ENCODE peak calls at places on chromosomes 13 and 19, in four cellular contexts. C is stimulated activated CD8-positive, alpha-beta memory T cell treated with anti-CD3 and anti-CD28 coated beads, Interleukin-12 subunit alpha, Interleukin-12 subunit beta, amount 100 ng/mL, for 4 hours; Q is neural crest cell; F is amniotic stem cell. M is an unnamed sample.

GRCh38 chr19:14116918-14117578 is 514 bp downstream of the PRKACA start:
- DNase-seq in C (no peak), Q (no peak), F (no peak), M (peak; percentile 46)

GRCh38 chr19:16509141-16510061 is 13.2 kb downstream of the C19orf44 start:
- DNase-seq in C (no peak), Q (no peak), F (no peak), M (peak; percentile 77)

GRCh38 chr13:28654276-28654675 is 4.7 kb upstream of the POMP start:
- DNase-seq in C (no peak), Q (no peak), F (no peak), M (no peak)

GRCh38 chr13:41515491-41516139 is 58.3 kb downstream of the RGCC start:
- DNase-seq in C (no peak), Q (no peak), F (no peak), M (no peak)

GRCh38 chr19:9834302-9834725 is 804 bp upstream of the PIN1 start:
- DNase-seq in C (no peak), Q (no peak), F (no peak), M (no peak)

GRCh38 chr13:43822969-43823368 is 36.2 kb upstream of the ENOX1 start:
- DNase-seq in C (no peak), Q (no peak), F (no peak), M (no peak)

GRCh38 chr19:29492761-29493160 is 33.0 kb upstream of the VSTM2B start:
- DNase-seq in C (no peak), Q (no peak), F (no peak), M (no peak)

GRCh38 chr13:28044608-28045007 is 55.8 kb downstream of the FLT3 start:
- DNase-seq in C (no peak), Q (no peak), F (no peak), M (no peak)

GRCh38 chr13:74068471-74068870 is 65.7 kb downstream of the KLF12 start:
- DNase-seq in C (no peak), Q (no peak), F (no peak), M (no peak)

GRCh38 chr19:47819841-47820244 is 1.9 kb upstream of the CRX start:
- DNase-seq in C (no peak), Q (no peak), F (no peak), M (no peak)

GRCh38 chr19:6527893-6528543 is 2.8 kb upstream of the TNFSF9 start:
- DNase-seq in C (no peak), Q (no peak), F (no peak), M (no peak)

GRCh38 chr19:42113641-42114348 is 18.5 kb downstream of the POU2F2 start:
- DNase-seq in C (no peak), Q (no peak), F (peak; percentile 93), M (no peak)

GRCh38 chr13:43516401-43516826 is 270.4 kb downstream of the ENOX1 start:
- DNase-seq in C (no peak), Q (no peak), F (no peak), M (no peak)

GRCh38 chr19:16205205-16206045 is 7.7 kb downstream of the AP1M1 start:
- DNase-seq in C (no peak), Q (no peak), F (no peak), M (no peak)

GRCh38 chr13:49649244-49649962 is 21.1 kb downstream of the ARL11 start:
- DNase-seq in C (no peak), Q (no peak), F (no peak), M (no peak)

GRCh38 chr19:10454267-10454666 is 33.9 kb downstream of the PDE4A start:
- DNase-seq in C (no peak), Q (peak; percentile 40), F (no peak), M (no peak)

GRCh38 chr19:32866564-32867265 is 2.9 kb downstream of the SLC7A9 start:
- DNase-seq in C (no peak), Q (no peak), F (no peak), M (no peak)

GRCh38 chr13:110525328-110526319 is 35.9 kb downstream of the RAB20 start:
- DNase-seq in C (no peak), Q (no peak), F (no peak), M (peak; percentile 84)

GRCh38 chr19:33310606-33311325 is 8.4 kb upstream of the CEBPA start:
- DNase-seq in C (no peak), Q (no peak), F (no peak), M (peak; percentile 94)

GRCh38 chr13:103200118-103200885 is 134.1 kb upstream of the SLC10A2 start:
- DNase-seq in C (no peak), Q (no peak), F (no peak), M (no peak)

GRCh38 chr13:46179576-46180368 is 2.2 kb downstream of the LCP1 start:
- DNase-seq in C (peak; percentile 65), Q (no peak), F (no peak), M (no peak)

GRCh38 chr19:1001538-1002166 is 1.4 kb downstream of the GRIN3B start:
- DNase-seq in C (peak; percentile 49), Q (peak; percentile 73), F (no peak), M (peak; percentile 41)

GRCh38 chr19:41578886-41579285 is 2.9 kb downstream of the CEACAM21 start:
- DNase-seq in C (no peak), Q (no peak), F (no peak), M (no peak)

GRCh38 chr19:29515233-29515619 is 10.6 kb upstream of the VSTM2B start:
- DNase-seq in C (no peak), Q (no peak), F (no peak), M (no peak)

GRCh38 chr13:24178847-24179845 is 18.6 kb downstream of the SPATA13 start:
- DNase-seq in C (no peak), Q (no peak), F (no peak), M (no peak)

GRCh38 chr13:30526612-30527217 is 61.0 kb upstream of the HMGB1 start:
- DNase-seq in C (no peak), Q (peak; percentile 8), F (no peak), M (no peak)

GRCh38 chr13:113863511-113864302 is at the start of gene GAS6:
- DNase-seq in C (no peak), Q (peak; percentile 40), F (no peak), M (peak; percentile 68)

GRCh38 chr13:94829801-94830200 is 117.5 kb upstream of the SOX21 start:
- DNase-seq in C (no peak), Q (no peak), F (no peak), M (no peak)

GRCh38 chr13:40401911-40402776 is 264.3 kb downstream of the FOXO1 start:
- DNase-seq in C (peak; percentile 21), Q (no peak), F (no peak), M (peak; percentile 89)

GRCh38 chr13:27389891-27390290 is 34.5 kb upstream of the GTF3A start:
- DNase-seq in C (no peak), Q (no peak), F (no peak), M (peak; percentile 62)

GRCh38 chr13:64556391-64556790 is 2673.7 kb downstream of the PCDH9 start:
- DNase-seq in C (no peak), Q (no peak), F (no peak), M (no peak)

GRCh38 chr19:45876411-45877197 is 9.3 kb downstream of the IRF2BP1 start:
- DNase-seq in C (no peak), Q (no peak), F (no peak), M (peak; percentile 35)

M was measured in thyroid gland.